ENCODE peak calls at places on chromosomes 11 and 22, in nine cellular contexts. U is fibroblast of mammary gland, Z is left ventricle myocardium inferior, F is neural progenitor cell, L is PC-3, N is IMR-90, K is heart left ventricle, Q is nephron progenitor cell, P is epithelial cell of esophagus. C is an unnamed sample.

GRCh38 chr22:44191036-44191454 is 10.3 kb downstream of the PARVG start:
- DNase-seq in U (peak; percentile 9), Z (no peak), F (no peak), L (no peak), N (no peak), K (no peak), Q (no peak), P (peak; percentile 25), C (peak; percentile 69)

GRCh38 chr22:43859621-43860020 is 2.7 kb downstream of the SULT4A1 start:
- DNase-seq in U (no peak), Z (no peak), F (no peak), L (no peak), N (no peak), K (no peak), Q (no peak), P (no peak), C (no peak)

GRCh38 chr11:33891714-33892327 is at the start of gene LMO2:
- DNase-seq in U (no peak), Z (no peak), F (no peak), L (no peak), N (no peak), K (no peak), Q (no peak), P (peak; percentile 20), C (no peak)

GRCh38 chr11:61091373-61092279 is 10.7 kb upstream of the CD5 start:
- DNase-seq in U (peak; percentile 31), Z (no peak), F (no peak), L (no peak), N (peak; percentile 12), K (no peak), Q (no peak), P (peak; percentile 62), C (peak; percentile 56)

GRCh38 chr11:130023204-130023603 is 20.6 kb upstream of the PRDM10 start:
- DNase-seq in U (peak; percentile 63), Z (no peak), F (no peak), L (peak; percentile 95), N (peak; percentile 48), K (no peak), Q (peak; percentile 13), P (peak; percentile 78), C (peak; percentile 60)

GRCh38 chr11:59261150-59261549 is 48.4 kb upstream of the MPEG1 start:
- DNase-seq in U (no peak), Z (no peak), F (no peak), L (no peak), N (no peak), K (no peak), Q (no peak), P (no peak), C (no peak)

GRCh38 chr22:28358244-28358777 is 321.3 kb downstream of the TTC28 start:
- DNase-seq in U (no peak), Z (no peak), F (no peak), L (no peak), N (no peak), K (no peak), Q (no peak), P (no peak), C (no peak)

GRCh38 chr11:16912607-16913006 is 101.6 kb downstream of the PLEKHA7 start:
- DNase-seq in U (no peak), Z (no peak), F (no peak), L (peak; percentile 62), N (no peak), K (no peak), Q (no peak), P (no peak), C (no peak)

GRCh38 chr11:95338430-95338991 is 107.5 kb upstream of the SESN3 start:
- DNase-seq in U (peak; percentile 70), Z (peak; percentile 28), F (no peak), L (no peak), N (peak; percentile 10), K (peak; percentile 56), Q (no peak), P (peak; percentile 37), C (no peak)

GRCh38 chr11:112481893-112482292 is 221.2 kb upstream of the PLET1 start:
- DNase-seq in U (no peak), Z (no peak), F (no peak), L (no peak), N (no peak), K (no peak), Q (no peak), P (no peak), C (no peak)

GRCh38 chr11:56909080-56909479 is 79.6 kb upstream of the OR5AK2 start:
- DNase-seq in U (no peak), Z (no peak), F (no peak), L (no peak), N (no peak), K (no peak), Q (no peak), P (no peak), C (no peak)

GRCh38 chr11:118918128-118918685 is 7.5 kb downstream of the BCL9L start:
- DNase-seq in U (peak; percentile 95), Z (peak; percentile 72), F (peak; percentile 71), L (peak; percentile 92), N (peak; percentile 91), K (peak; percentile 84), Q (peak; percentile 48), P (peak; percentile 85), C (no peak)

GRCh38 chr11:86745571-86745970 is 54.8 kb upstream of the PRSS23 start:
- DNase-seq in U (no peak), Z (no peak), F (no peak), L (peak; percentile 24), N (peak; percentile 36), K (no peak), Q (no peak), P (peak; percentile 53), C (no peak)

GRCh38 chr11:130220311-130221030 is 60.9 kb downstream of the ST14 start:
- DNase-seq in U (no peak), Z (no peak), F (no peak), L (no peak), N (no peak), K (no peak), Q (no peak), P (no peak), C (no peak)

GRCh38 chr11:10454506-10454901 is 560 bp upstream of the AMPD3 start:
- DNase-seq in U (no peak), Z (no peak), F (no peak), L (no peak), N (no peak), K (no peak), Q (no peak), P (no peak), C (no peak)

DNA sequence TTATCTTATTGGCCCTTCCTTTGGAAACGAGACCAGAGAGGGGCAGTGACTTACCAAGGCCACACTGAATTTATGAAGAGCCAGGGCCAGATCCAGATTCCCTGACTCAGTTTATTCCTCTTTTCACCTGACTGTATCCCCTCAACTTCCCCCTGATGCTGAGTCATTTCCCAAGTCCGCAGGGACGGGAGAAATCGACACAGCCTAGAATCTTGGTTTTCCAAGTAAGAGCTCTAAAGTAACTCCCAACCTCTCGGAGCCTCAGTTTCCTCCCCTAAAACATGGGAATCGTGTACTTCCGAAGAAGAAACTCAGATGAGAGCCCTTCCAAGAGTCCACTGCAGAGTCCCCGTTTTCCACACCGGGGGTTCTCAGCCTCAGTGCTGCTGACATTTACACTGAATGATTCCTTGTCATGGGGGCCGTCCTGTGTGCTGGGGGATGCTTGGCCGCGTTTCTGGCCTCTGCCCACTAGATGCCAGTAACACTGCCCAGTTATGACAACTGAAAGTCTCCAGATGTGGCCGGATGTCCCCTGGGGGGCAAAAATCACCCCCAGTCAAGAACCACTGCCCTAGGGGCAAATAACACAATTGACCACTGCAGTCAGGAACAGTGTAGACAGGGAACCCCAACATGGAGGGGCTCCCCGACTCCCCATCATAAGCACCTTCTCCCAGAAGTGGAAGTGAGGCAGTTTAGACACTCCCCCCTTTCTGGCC is 11.2 kb downstream of the MPST start:
- DNase-seq in U (no peak), Z (no peak), F (no peak), L (no peak), N (no peak), K (no peak), Q (no peak), P (no peak), C (no peak)
- TF ChIP-seq CTCF in U (no peak), Z (no peak), F (peak; percentile 35), L (peak; percentile 28), N (no peak), K (no peak), Q (no peak), P (no peak), C (no peak)

DNA sequence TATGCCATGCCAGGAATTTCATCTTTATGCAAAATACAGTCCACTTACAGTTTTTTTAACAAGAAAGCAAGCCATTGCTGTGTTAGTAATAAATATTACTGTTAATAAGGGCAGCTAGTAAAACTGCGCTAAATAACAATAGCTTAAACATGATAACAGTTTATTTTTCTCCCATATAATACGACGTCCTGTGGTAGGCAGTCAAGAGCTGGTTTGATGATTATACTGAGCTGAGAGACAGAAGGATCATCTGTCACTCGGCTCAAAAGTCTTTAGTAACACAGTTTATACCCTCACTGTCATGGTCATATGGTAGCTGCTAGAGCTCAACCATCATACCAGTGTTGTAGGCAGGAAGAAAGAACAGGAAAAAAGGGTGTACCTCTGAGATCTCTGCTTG is 29.1 kb upstream of the ANGPTL5 start:
- DNase-seq in U (no peak), Z (no peak), F (no peak), L (no peak), N (no peak), K (no peak), Q (no peak), P (no peak), C (no peak)
- TF ChIP-seq CTCF in U (no peak), Z (no peak), F (no peak), L (no peak), N (no peak), K (no peak), Q (no peak), P (no peak), C (no peak)

GRCh38 chr11:101390539-101390938 is 193.3 kb downstream of the TRPC6 start:
- DNase-seq in U (peak; percentile 35), Z (no peak), F (no peak), L (peak; percentile 53), N (peak; percentile 19), K (no peak), Q (no peak), P (peak; percentile 15), C (no peak)
- TF ChIP-seq CTCF in U (peak; percentile 38), Z (peak; percentile 37), F (peak; percentile 36), L (peak; percentile 48), N (peak; percentile 45), K (no peak), Q (no peak), P (peak; percentile 29), C (peak; percentile 6)

DNA sequence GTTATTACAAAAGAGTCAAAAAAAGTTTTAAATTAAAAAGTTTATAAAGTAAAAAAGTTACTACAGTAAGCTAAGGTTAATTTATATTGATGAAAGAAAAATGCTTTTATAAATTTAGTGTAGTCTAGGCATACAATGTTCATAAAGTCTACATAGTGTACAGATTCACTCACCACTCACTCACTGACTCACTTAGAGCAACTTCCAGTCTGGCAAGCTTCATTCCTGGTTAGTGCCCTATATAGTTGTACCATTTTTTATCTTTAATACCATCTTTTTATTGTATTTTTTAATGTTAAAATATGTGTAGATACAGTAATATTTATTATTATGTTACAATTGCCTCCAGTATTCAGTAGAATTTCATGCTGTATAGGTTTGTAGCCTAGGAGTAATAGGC is 2.6 kb upstream of the MMP10 start:
- DNase-seq in U (no peak), Z (no peak), F (no peak), L (peak; percentile 42), N (no peak), K (no peak), Q (no peak), P (peak; percentile 75), C (no peak)
- TF ChIP-seq CTCF in U (no peak), Z (no peak), F (no peak), L (no peak), N (no peak), K (no peak), Q (no peak), P (no peak), C (no peak)

GRCh38 chr11:108558222-108558621 is 35.3 kb downstream of the EXPH5 start:
- DNase-seq in U (no peak), Z (no peak), F (no peak), L (no peak), N (no peak), K (no peak), Q (no peak), P (no peak), C (peak; percentile 43)
- TF ChIP-seq CTCF in U (no peak), Z (no peak), F (no peak), L (no peak), N (no peak), K (no peak), Q (no peak), P (no peak), C (no peak)

C was measured in GM13977.